ENCODE peak calls at places on chromosomes 13 and 19, in ten cellular contexts. Y, U, E, N, J, C, I, L, A and D are unnamed samples.

GRCh38 chr13:43908156-43909126 is 28.7 kb downstream of the LACC1 start:
- DNase-seq in U (peak; percentile 36), L (no peak), N (no peak), C (no peak), I (peak; percentile 77), J (peak; percentile 39), E (no peak), A (peak; percentile 36), Y (no peak), D (no peak)

GRCh38 chr13:83295684-83296083 is 586.6 kb downstream of the SLITRK1 start:
- DNase-seq in U (no peak), I (no peak), L (no peak), J (no peak), C (no peak), A (no peak), N (no peak), E (no peak), Y (no peak), D (no peak)

GRCh38 chr13:107450931-107451330 is 764.4 kb downstream of the LIG4 start:
- DNase-seq in U (no peak), C (no peak), A (no peak), Y (peak; percentile 83), N (no peak), L (peak; percentile 16), I (no peak), J (peak; percentile 18), E (no peak), D (no peak)

GRCh38 chr19:51339313-51339686 is 2.6 kb downstream of the VSIG10L start:
- DNase-seq in Y (no peak), E (no peak), J (peak; percentile 28), I (no peak), C (no peak), U (no peak), N (no peak), L (no peak), A (no peak), D (peak; percentile 45)

GRCh38 chr19:16376649-16377048 is 52.0 kb downstream of the KLF2 start:
- DNase-seq in L (no peak), E (no peak), I (no peak), J (peak; percentile 19), A (peak; percentile 58), U (peak; percentile 59), C (no peak), Y (no peak), N (peak; percentile 41), D (no peak)

GRCh38 chr19:51660975-51661600 is 14.5 kb upstream of the SIGLEC14 start:
- DNase-seq in Y (no peak), C (no peak), J (peak; percentile 29), N (peak; percentile 72), L (no peak), A (peak; percentile 76), U (peak; percentile 61), I (peak; percentile 75), E (peak; percentile 65), D (peak; percentile 62)

GRCh38 chr19:41876847-41877489 is at the start of gene CD79A:
- DNase-seq in A (peak; percentile 99), N (no peak), L (no peak), I (no peak), C (no peak), J (no peak), E (no peak), U (no peak), Y (no peak), D (peak; percentile 82)

GRCh38 chr13:44333950-44334675 is 39.5 kb upstream of the SERP2 start:
- DNase-seq in E (no peak), C (no peak), J (no peak), L (no peak), N (no peak), A (no peak), Y (no peak), I (no peak), U (no peak), D (no peak)

GRCh38 chr13:43129511-43130130 is 106.2 kb downstream of the DNAJC15 start:
- DNase-seq in J (no peak), I (no peak), A (no peak), C (no peak), E (no peak), U (peak; percentile 30), Y (no peak), L (no peak), N (no peak), D (no peak)

GRCh38 chr13:25114220-25114619 is 18.3 kb downstream of the PABPC3 start:
- DNase-seq in J (peak; percentile 71), I (peak; percentile 77), L (no peak), Y (peak; percentile 34), C (peak; percentile 87), N (peak; percentile 94), A (peak; percentile 79), U (peak; percentile 71), E (peak; percentile 71), D (peak; percentile 76)

GRCh38 chr19:1736280-1736679 is 17.0 kb upstream of the ONECUT3 start:
- DNase-seq in J (no peak), N (no peak), C (no peak), I (no peak), Y (no peak), A (no peak), L (no peak), E (no peak), U (no peak), D (no peak)

GRCh38 chr13:44425041-44425814 is 51.6 kb downstream of the SERP2 start:
- DNase-seq in U (peak; percentile 46), Y (no peak), E (no peak), I (no peak), L (no peak), C (peak; percentile 31), J (no peak), N (no peak), A (no peak), D (no peak)

GRCh38 chr19:1859319-1859718 is 4.1 kb downstream of the KLF16 start:
- DNase-seq in U (no peak), Y (no peak), E (no peak), I (no peak), L (no peak), N (peak; percentile 87), A (no peak), C (no peak), J (no peak), D (no peak)

GRCh38 chr19:7961930-7962626 is 18.6 kb upstream of the TIMM44 start:
- DNase-seq in U (no peak), Y (no peak), A (no peak), I (no peak), N (no peak), L (no peak), J (no peak), C (no peak), E (no peak), D (no peak)

GRCh38 chr19:35305181-35305580 is 13.2 kb downstream of the MAG start:
- DNase-seq in I (no peak), L (no peak), J (no peak), Y (no peak), A (no peak), E (no peak), U (no peak), N (no peak), C (no peak), D (no peak)

GRCh38 chr19:35304036-35304435 is 12.1 kb downstream of the MAG start:
- DNase-seq in L (no peak), U (no peak), A (no peak), C (no peak), Y (no peak), I (no peak), J (no peak), N (no peak), E (no peak), D (no peak)

GRCh38 chr19:35309481-35310279 is 17.7 kb downstream of the MAG start:
- DNase-seq in J (no peak), L (no peak), Y (no peak), E (no peak), C (no peak), A (no peak), I (no peak), U (no peak), N (no peak), D (no peak)

GRCh38 chr19:35307990-35308389 is 16.0 kb downstream of the MAG start:
- DNase-seq in Y (no peak), I (no peak), A (no peak), N (no peak), L (no peak), U (no peak), E (no peak), J (no peak), C (no peak), D (no peak)

DNA sequence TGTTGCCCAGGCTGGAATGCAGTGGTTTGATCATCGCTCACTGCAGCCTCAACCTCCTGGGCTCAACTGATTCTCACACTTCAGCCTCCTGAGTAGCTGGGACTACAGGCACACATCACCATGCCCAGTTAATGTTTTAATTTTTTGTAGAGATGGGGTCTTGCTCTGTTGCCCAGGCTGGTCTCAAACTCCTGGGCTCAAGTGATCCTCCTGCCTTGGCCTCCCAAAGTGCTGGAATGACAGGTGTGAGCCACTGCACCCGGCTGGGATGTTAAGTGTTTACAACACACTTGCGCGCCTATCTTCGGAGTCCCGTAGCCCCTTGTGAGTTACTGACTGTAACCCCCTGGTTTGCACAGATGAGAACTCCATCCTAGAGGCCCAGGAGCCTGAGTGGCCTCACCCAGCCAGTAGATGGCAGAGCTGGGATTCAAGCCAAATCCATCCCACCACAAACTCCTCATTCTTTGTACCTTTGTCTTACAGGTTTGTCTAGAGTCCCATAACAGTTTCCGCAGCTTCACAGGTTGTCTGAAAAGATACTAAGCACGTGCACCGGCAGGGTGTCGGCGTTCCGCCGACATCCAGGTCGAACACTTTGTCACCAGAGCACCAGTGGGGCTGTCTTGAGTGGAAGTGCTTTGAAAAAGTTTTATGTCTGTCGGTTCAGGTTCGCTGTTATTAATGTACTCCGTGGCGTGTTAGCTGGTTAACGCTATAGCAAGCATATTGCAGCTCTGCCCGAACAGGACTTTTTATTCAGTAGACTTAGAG is 14.7 kb downstream of the MAG start:
- DNase-seq in J (no peak), A (peak; percentile 75), E (no peak), Y (no peak), L (no peak), N (peak; percentile 44), U (no peak), I (no peak), C (no peak), D (peak; percentile 62)
- TF ChIP-seq CTCF in J (no peak), A (peak; percentile 85), E (no peak), Y (no peak), L (no peak), N (peak; percentile 82), U (peak; percentile 40), I (peak; percentile 38), C (no peak), D (peak; percentile 16)

GRCh38 chr19:10820173-10820572 is 15.8 kb downstream of the TMED1 start:
- DNase-seq in J (no peak), I (no peak), C (no peak), Y (no peak), N (no peak), L (no peak), E (no peak), A (peak; percentile 34), U (peak; percentile 58), D (no peak)
- TF ChIP-seq CTCF in J (no peak), I (peak; percentile 62), C (no peak), Y (peak; percentile 10), N (peak; percentile 65), L (no peak), E (peak; percentile 6), A (peak; percentile 69), U (peak; percentile 42), D (no peak)

GRCh38 chr19:347946-348861 is 3.6 kb upstream of the MIER2 start:
- DNase-seq in A (no peak), E (no peak), N (no peak), L (no peak), I (no peak), J (no peak), C (no peak), U (no peak), Y (no peak), D (no peak)
- TF ChIP-seq CTCF in A (no peak), E (no peak), N (no peak), L (no peak), I (no peak), J (no peak), C (no peak), U (no peak), Y (no peak), D (no peak)

GRCh38 chr19:32870981-32871451 is 1.4 kb upstream of the SLC7A9 start:
- DNase-seq in E (peak; percentile 20), N (no peak), C (peak; percentile 71), U (no peak), I (no peak), Y (no peak), A (no peak), L (no peak), J (no peak), D (no peak)
- TF ChIP-seq CTCF in E (no peak), N (no peak), C (no peak), U (no peak), I (no peak), Y (no peak), A (no peak), L (no peak), J (no peak), D (no peak)